ENCODE peak calls at places on chromosomes 2 and 18, in seven cellular contexts. B is HFF-Myc; P is activated effector memory CD4-positive, alpha-beta T cell treated with Interleukin-2 at 50 U/mL for 16 hours; U is cerebellum; W is right cardiac atrium; E is CD4-positive, CD25-positive, alpha-beta regulatory T cell; R is suprapubic skin. V is an unnamed sample.

GRCh38 chr2:3202926-3203325 is 174.7 kb downstream of the EIPR1 start:
- DNase-seq in R (no peak), B (no peak), E (no peak), P (no peak), W (no peak), U (no peak), V (no peak)

GRCh38 chr2:241804326-241805276 is 4.4 kb upstream of the NEU4 start:
- DNase-seq in B (no peak), U (peak; percentile 26), W (peak; percentile 46), E (peak; percentile 23), P (no peak), R (peak; percentile 60), V (peak; percentile 65)

GRCh38 chr2:11406492-11407381 is 59.2 kb downstream of the E2F6 start:
- DNase-seq in P (no peak), U (no peak), W (peak; percentile 77), E (no peak), B (peak; percentile 52), R (no peak), V (no peak)

GRCh38 chr18:65859075-65859474 is 108.3 kb downstream of the CDH7 start:
- DNase-seq in U (no peak), B (no peak), W (no peak), R (no peak), P (no peak), E (no peak), V (no peak)

GRCh38 chr2:70340921-70341765 is 39.3 kb upstream of the FAM136A start:
- DNase-seq in B (peak; percentile 21), E (peak; percentile 40), W (no peak), U (peak; percentile 53), P (peak; percentile 6), R (no peak), V (no peak)

GRCh38 chr2:109612991-109613921 is 510 bp downstream of the SEPTIN10 start:
- DNase-seq in R (peak; percentile 83), W (peak; percentile 92), B (no peak), P (no peak), U (peak; percentile 3), E (no peak), V (no peak)

GRCh38 chr18:62939925-62940324 is 224.6 kb downstream of the PHLPP1 start:
- DNase-seq in B (no peak), U (no peak), P (no peak), E (no peak), R (no peak), W (no peak), V (no peak)

GRCh38 chr2:149200109-149200520 is 130.3 kb upstream of the LYPD6 start:
- DNase-seq in W (no peak), R (no peak), P (no peak), E (no peak), U (no peak), B (no peak), V (no peak)

GRCh38 chr2:20424300-20425290 is 22.3 kb upstream of the RHOB start:
- DNase-seq in B (peak; percentile 82), W (peak; percentile 79), E (peak; percentile 49), U (no peak), P (no peak), R (peak; percentile 72), V (no peak)

GRCh38 chr2:199861116-199861774 is 10.3 kb upstream of the FTCDNL1 start:
- DNase-seq in B (no peak), U (peak; percentile 19), W (no peak), E (peak; percentile 26), P (no peak), R (no peak), V (no peak)

GRCh38 chr2:233247744-233248143 is 3.7 kb upstream of the ATG16L1 start:
- DNase-seq in E (peak; percentile 62), R (no peak), P (peak; percentile 45), B (peak; percentile 19), W (no peak), U (no peak), V (no peak)

GRCh38 chr2:45904267-45904921 is 252.9 kb downstream of the PRKCE start:
- DNase-seq in B (no peak), P (no peak), U (no peak), W (no peak), E (peak; percentile 75), R (no peak), V (no peak)

GRCh38 chr2:110124038-110124825 is 8.6 kb upstream of the MALL start:
- DNase-seq in P (no peak), U (no peak), B (no peak), R (no peak), W (no peak), E (no peak), V (no peak)

GRCh38 chr2:38315707-38316333 is 61.3 kb downstream of the ATL2 start:
- DNase-seq in B (peak; percentile 29), U (peak; percentile 33), P (no peak), R (no peak), W (no peak), E (peak; percentile 70), V (no peak)

GRCh38 chr18:61973273-61974115 is 80.7 kb upstream of the RNF152 start:
- DNase-seq in U (no peak), R (no peak), E (no peak), P (no peak), W (no peak), B (no peak), V (no peak)

GRCh38 chr2:8026381-8026780 is 655.5 kb upstream of the ID2 start:
- DNase-seq in W (no peak), R (no peak), P (no peak), E (no peak), U (no peak), B (no peak), V (no peak)

GRCh38 chr2:158835431-158835830 is 40.3 kb downstream of the DAPL1 start:
- DNase-seq in W (no peak), P (no peak), R (no peak), E (no peak), B (no peak), U (no peak), V (no peak)

GRCh38 chr2:166057363-166058169 is 70.3 kb downstream of the SCN1A start:
- DNase-seq in W (no peak), U (no peak), R (no peak), P (no peak), B (peak; percentile 2), E (peak; percentile 1), V (no peak)

GRCh38 chr18:23196119-23197004 is 61.1 kb downstream of the CABLES1 start:
- DNase-seq in W (no peak), U (peak; percentile 26), B (no peak), R (peak; percentile 36), P (no peak), E (no peak), V (no peak)

GRCh38 chr2:219289537-219290361 is 10.6 kb downstream of the DNAJB2 start:
- DNase-seq in U (no peak), B (peak; percentile 84), W (peak; percentile 93), P (no peak), E (no peak), R (peak; percentile 83), V (no peak)

V was measured in H1.